ENCODE peak calls at places on chromosome 17, in six cellular contexts. K, I, N, F, T and H are unnamed samples.

GRCh38 chr17:33564146-33564545 is 271.1 kb upstream of the ASIC2 start:
- DNase-seq in K (no peak), I (no peak), N (no peak), F (no peak), T (no peak), H (no peak)

GRCh38 chr17:50075446-50076032 is 19.6 kb upstream of the PDK2 start:
- DNase-seq in K (no peak), I (no peak), N (no peak), F (no peak), T (no peak), H (no peak)

GRCh38 chr17:57294629-57295501 is 38.5 kb downstream of the MSI2 start:
- DNase-seq in K (peak), I (no peak), N (no peak), F (peak), T (peak), H (peak)

GRCh38 chr17:1228752-1229353 is 41.4 kb upstream of the BHLHA9 start:
- DNase-seq in K (no peak), I (no peak), N (no peak), F (no peak), T (no peak), H (no peak)

GRCh38 chr17:40791808-40792436 is 7.8 kb downstream of the KRT28 start:
- DNase-seq in K (peak), I (no peak), N (peak), F (peak), T (peak), H (no peak)

GRCh38 chr17:1786708-1787107 is 24.8 kb downstream of the SERPINF1 start:
- DNase-seq in K (no peak), I (no peak), N (no peak), F (no peak), T (no peak), H (no peak)

GRCh38 chr17:29178750-29179231 is 1.4 kb downstream of the MYO18A start:
- DNase-seq in K (no peak), I (peak), N (no peak), F (peak), T (no peak), H (no peak)

GRCh38 chr17:71866095-71866494 is 254.7 kb upstream of the SOX9 start:
- DNase-seq in K (no peak), I (no peak), N (no peak), F (no peak), T (no peak), H (no peak)

GRCh38 chr17:57104461-57105175 is 19.6 kb downstream of the AKAP1 start:
- DNase-seq in K (no peak), I (no peak), N (no peak), F (no peak), T (no peak), H (no peak)

GRCh38 chr17:50550661-50551432 is 3.9 kb downstream of the SPATA20 start:
- DNase-seq in K (peak), I (no peak), N (peak), F (peak), T (peak), H (peak)

GRCh38 chr17:9192010-9192409 is 170.7 kb downstream of the NTN1 start:
- DNase-seq in K (peak), I (no peak), N (no peak), F (no peak), T (no peak), H (no peak)

GRCh38 chr17:73412914-73413313 is 101.1 kb upstream of the CDC42EP4 start:
- DNase-seq in K (no peak), I (no peak), N (no peak), F (no peak), T (no peak), H (no peak)

GRCh38 chr17:62790554-62790953 is 17.6 kb downstream of the MARCHF10 start:
- DNase-seq in K (peak), I (no peak), N (no peak), F (no peak), T (no peak), H (no peak)

GRCh38 chr17:22272363-22273146 is 580.2 kb downstream of the KCNJ18 start:
- DNase-seq in K (no peak), I (no peak), N (peak), F (no peak), T (no peak), H (no peak)

GRCh38 chr17:67606471-67606870 is 111.3 kb upstream of the NOL11 start:
- DNase-seq in K (no peak), I (no peak), N (no peak), F (no peak), T (peak), H (peak)

GRCh38 chr17:71084219-71084618 is 914.9 kb downstream of the KCNJ2 start:
- DNase-seq in K (peak), I (no peak), N (peak), F (peak), T (no peak), H (peak)

GRCh38 chr17:37359682-37360188 is 16.1 kb upstream of the C17orf78 start:
- DNase-seq in K (no peak), I (no peak), N (no peak), F (no peak), T (no peak), H (no peak)

GRCh38 chr17:74199306-74200092 is 4.0 kb upstream of the RPL38 start:
- DNase-seq in K (peak), I (no peak), N (peak), F (peak), T (peak), H (peak)

GRCh38 chr17:8109669-8110455 is 8.5 kb downstream of the ALOXE3 start:
- DNase-seq in K (peak), I (no peak), N (peak), F (peak), T (peak), H (peak)

GRCh38 chr17:41377546-41377945 is 4.6 kb downstream of the KRT34 start:
- DNase-seq in K (no peak), I (no peak), N (no peak), F (no peak), T (peak), H (no peak)

GRCh38 chr17:34582185-34582900 is 3.0 kb downstream of the TMEM132E start:
- DNase-seq in K (no peak), I (no peak), N (no peak), F (no peak), T (no peak), H (no peak)

GRCh38 chr17:52147872-52148271 is 10.6 kb downstream of the CA10 start:
- DNase-seq in K (no peak), I (no peak), N (no peak), F (no peak), T (no peak), H (no peak)

GRCh38 chr17:10804546-10804945 is 647 bp upstream of the TMEM238L start:
- DNase-seq in K (no peak), I (no peak), N (no peak), F (no peak), T (no peak), H (no peak)

GRCh38 chr17:49964539-49965521 is 4.2 kb upstream of the DLX4 start:
- DNase-seq in K (peak), I (no peak), N (no peak), F (no peak), T (no peak), H (no peak)

GRCh38 chr17:32936157-32936893 is 8.4 kb downstream of the TMEM98 start:
- DNase-seq in K (no peak), I (no peak), N (no peak), F (no peak), T (no peak), H (no peak)

GRCh38 chr17:34436607-34437006 is 73.6 kb upstream of the CCL1 start:
- DNase-seq in K (no peak), I (no peak), N (no peak), F (no peak), T (no peak), H (no peak)

GRCh38 chr17:64148699-64149098 is 18.8 kb upstream of the ERN1 start:
- DNase-seq in K (no peak), I (no peak), N (peak), F (no peak), T (no peak), H (peak)

GRCh38 chr17:11251561-11252107 is 10.6 kb downstream of the SHISA6 start:
- DNase-seq in K (no peak), I (no peak), N (no peak), F (no peak), T (no peak), H (no peak)

DNA sequence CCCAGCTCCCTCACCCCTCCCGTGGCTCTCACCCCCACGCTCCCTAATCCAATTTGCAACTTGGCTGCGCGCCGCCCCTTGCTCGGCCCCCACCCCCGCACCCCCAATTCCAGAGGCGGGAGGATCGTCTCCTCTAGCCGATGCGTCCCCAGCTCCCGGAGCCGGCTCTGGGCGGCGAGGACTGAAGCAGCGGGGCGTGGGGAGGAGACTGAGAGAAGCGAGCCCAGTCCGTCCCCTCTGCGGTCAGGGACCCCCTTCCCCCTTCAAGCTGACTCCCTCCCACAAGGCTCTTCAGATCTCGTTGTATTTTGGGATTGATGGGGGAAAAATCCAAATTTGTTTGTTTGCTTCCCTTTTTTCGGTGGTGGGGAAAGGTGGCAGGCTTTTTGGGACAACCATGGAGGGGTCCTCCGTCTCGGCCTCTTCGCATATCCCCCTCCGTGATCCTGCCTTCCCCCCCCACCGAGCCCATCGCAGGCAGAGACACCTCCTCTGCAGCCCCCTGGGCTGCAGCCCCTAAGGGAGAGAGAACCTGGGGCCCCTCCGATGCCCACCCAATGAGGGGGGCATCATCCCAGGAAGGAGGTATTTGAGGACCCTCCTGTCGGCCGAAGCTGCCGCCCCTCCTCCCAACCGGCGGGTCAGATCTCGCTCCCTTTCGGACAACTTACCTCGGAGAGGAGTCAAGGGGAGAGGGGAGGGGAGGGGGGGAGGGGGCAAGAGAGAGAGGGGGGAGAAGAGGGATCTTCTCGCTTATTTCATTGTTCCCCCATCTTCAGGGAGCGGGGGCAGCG is 466 bp downstream of the NEUROD2 start:
- DNase-seq in K (no peak), I (no peak), N (no peak), F (no peak), T (no peak), H (no peak)
- H3K27ac ChIP-seq in K (no peak), I (no peak), N (no peak), F (peak), T (no peak), H (no peak)

DNA sequence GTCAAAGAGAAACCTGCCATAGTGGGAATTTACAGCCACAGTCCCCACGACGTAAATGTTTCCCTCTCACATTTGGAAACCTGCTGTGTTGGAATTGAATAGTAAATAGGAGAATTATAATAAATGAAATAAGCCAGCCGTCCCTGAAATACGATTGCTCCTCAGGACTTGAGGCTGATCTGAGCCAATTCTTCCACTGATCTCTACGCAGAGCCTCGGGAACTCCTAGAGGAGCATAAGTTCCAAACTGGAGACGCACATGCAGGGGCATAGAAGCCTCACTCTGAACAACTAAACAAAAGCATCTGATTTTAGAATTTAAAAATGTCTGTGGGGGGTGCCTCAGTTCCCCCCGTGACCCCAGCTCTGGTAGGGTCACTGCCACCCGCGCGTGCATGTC is 10.2 kb upstream of the TEX19 start:
- DNase-seq in K (no peak), I (no peak), N (no peak), F (no peak), T (no peak), H (no peak)
- H3K27ac ChIP-seq in K (no peak), I (no peak), N (no peak), F (no peak), T (no peak), H (no peak)

DNA sequence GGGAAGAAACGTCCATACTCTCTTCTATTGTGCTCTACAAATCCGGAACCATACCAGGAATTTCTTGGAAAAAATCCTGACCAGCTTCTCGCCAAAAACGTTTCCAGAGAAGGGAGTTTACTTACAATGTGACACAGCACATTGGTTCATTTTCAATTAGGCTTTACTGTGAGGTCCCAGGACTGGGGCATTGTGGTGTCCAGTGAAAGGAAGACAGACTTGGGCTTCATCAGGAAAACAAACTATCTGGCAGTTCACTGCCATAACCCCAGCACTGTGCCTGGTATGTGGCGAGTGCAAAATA is 14.7 kb downstream of the MPP2 start:
- DNase-seq in K (no peak), I (no peak), N (no peak), F (no peak), T (no peak), H (no peak)
- H3K27ac ChIP-seq in K (no peak), I (no peak), N (no peak), F (no peak), T (no peak), H (no peak)

GRCh38 chr17:78032166-78032565 is 73.7 kb downstream of the TNRC6C start:
- DNase-seq in K (peak), I (no peak), N (no peak), F (no peak), T (no peak), H (no peak)

GRCh38 chr17:78031435-78031834 is 72.9 kb downstream of the TNRC6C start:
- DNase-seq in K (no peak), I (no peak), N (no peak), F (no peak), T (no peak), H (no peak)

GRCh38 chr17:78027121-78027520 is 68.6 kb downstream of the TNRC6C start:
- DNase-seq in K (no peak), I (no peak), N (no peak), F (no peak), T (no peak), H (no peak)

GRCh38 chr17:78026381-78026780 is 67.9 kb downstream of the TNRC6C start:
- DNase-seq in K (no peak), I (no peak), N (no peak), F (no peak), T (no peak), H (no peak)

DNA sequence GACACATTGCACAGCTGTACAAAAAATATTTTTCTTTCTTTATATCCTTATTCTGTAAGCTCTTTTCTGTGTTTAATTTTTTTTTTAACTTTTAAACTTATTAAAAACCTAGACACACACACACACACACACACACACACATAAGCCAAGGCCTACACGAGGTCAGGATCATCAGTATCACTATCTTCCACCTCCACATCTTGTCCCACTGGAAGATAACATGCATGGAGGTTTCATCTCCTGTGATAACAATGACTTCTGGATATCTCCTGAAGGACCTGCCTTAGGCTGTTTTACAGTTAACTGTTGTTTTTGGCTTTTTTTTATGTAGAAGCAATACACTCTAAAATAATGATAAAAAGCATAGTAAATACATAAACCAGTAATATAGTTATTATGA is 71.2 kb downstream of the TNRC6C start:
- DNase-seq in K (no peak), I (no peak), N (no peak), F (no peak), T (no peak), H (no peak)
- H3K27ac ChIP-seq in K (no peak), I (no peak), N (no peak), F (no peak), T (no peak), H (no peak)

GRCh38 chr17:59428896-59429460 is 97.5 kb downstream of the YPEL2 start:
- DNase-seq in K (no peak), I (no peak), N (no peak), F (no peak), T (no peak), H (no peak)
- H3K27ac ChIP-seq in K (no peak), I (no peak), N (no peak), F (no peak), T (peak), H (no peak)